ENCODE peak calls at places on chromosomes 3 and 15, in five cellular contexts. One of them, this sample, is unnamed.

GRCh38 chr15:90161946-90162345 is 39.2 kb upstream of the SEMA4B start:
- DNase-seq in ovary: no peak
- DNase-seq in GM20000: peak; percentile 44
- DNase-seq in AG10803: no peak
- DNase-seq in fibroblast of mammary gland: no peak
- DNase-seq in this sample: peak; percentile 50

GRCh38 chr3:138437281-138437680 is 2.9 kb downstream of the ESYT3 start:
- DNase-seq in ovary: no peak
- DNase-seq in AG10803: no peak
- DNase-seq in fibroblast of mammary gland: no peak
- DNase-seq in GM20000: no peak
- DNase-seq in this sample: no peak

GRCh38 chr3:41893977-41894376 is 67.9 kb downstream of the ULK4 start:
- DNase-seq in ovary: no peak
- DNase-seq in fibroblast of mammary gland: peak; percentile 66
- DNase-seq in AG10803: peak; percentile 67
- DNase-seq in GM20000: peak; percentile 13
- DNase-seq in this sample: no peak

GRCh38 chr3:174949523-174949922 is 90.4 kb downstream of the NAALADL2 start:
- DNase-seq in GM20000: no peak
- DNase-seq in AG10803: peak; percentile 94
- DNase-seq in fibroblast of mammary gland: peak; percentile 95
- DNase-seq in ovary: no peak
- DNase-seq in this sample: no peak

GRCh38 chr3:25137606-25138005 is 290.5 kb upstream of the RARB start:
- DNase-seq in ovary: no peak
- DNase-seq in fibroblast of mammary gland: no peak
- DNase-seq in GM20000: no peak
- DNase-seq in AG10803: no peak
- DNase-seq in this sample: no peak

GRCh38 chr3:9727041-9727595 is 4.4 kb upstream of the BRPF1 start:
- DNase-seq in fibroblast of mammary gland: no peak
- DNase-seq in AG10803: no peak
- DNase-seq in GM20000: no peak
- DNase-seq in ovary: no peak
- DNase-seq in this sample: peak; percentile 46

GRCh38 chr15:77032052-77032646 is 37.2 kb downstream of the PSTPIP1 start:
- DNase-seq in GM20000: no peak
- DNase-seq in AG10803: no peak
- DNase-seq in fibroblast of mammary gland: no peak
- DNase-seq in ovary: no peak
- DNase-seq in this sample: no peak

GRCh38 chr3:134817297-134817696 is 22.2 kb downstream of the EPHB1 start:
- DNase-seq in ovary: no peak
- DNase-seq in GM20000: no peak
- DNase-seq in AG10803: no peak
- DNase-seq in fibroblast of mammary gland: no peak
- DNase-seq in this sample: no peak

GRCh38 chr3:23387286-23387918 is 184.3 kb downstream of the UBE2E2 start:
- DNase-seq in AG10803: no peak
- DNase-seq in GM20000: no peak
- DNase-seq in ovary: no peak
- DNase-seq in fibroblast of mammary gland: no peak
- DNase-seq in this sample: no peak

GRCh38 chr15:70416851-70417250 is 319.1 kb upstream of the TLE3 start:
- DNase-seq in fibroblast of mammary gland: no peak
- DNase-seq in AG10803: no peak
- DNase-seq in GM20000: no peak
- DNase-seq in ovary: no peak
- DNase-seq in this sample: no peak

GRCh38 chr3:133854971-133855370 is 40.7 kb downstream of the RAB6B start:
- DNase-seq in ovary: no peak
- DNase-seq in AG10803: no peak
- DNase-seq in fibroblast of mammary gland: no peak
- DNase-seq in GM20000: no peak
- DNase-seq in this sample: no peak

GRCh38 chr15:31256385-31257265 is 70.0 kb upstream of the KLF13 start:
- DNase-seq in AG10803: no peak
- DNase-seq in GM20000: no peak
- DNase-seq in ovary: no peak
- DNase-seq in fibroblast of mammary gland: no peak
- DNase-seq in this sample: peak; percentile 52

GRCh38 chr15:31366169-31366734 is 39.6 kb downstream of the KLF13 start:
- DNase-seq in AG10803: peak; percentile 21
- DNase-seq in ovary: peak; percentile 36
- DNase-seq in fibroblast of mammary gland: peak; percentile 49
- DNase-seq in GM20000: no peak
- DNase-seq in this sample: no peak

GRCh38 chr15:77387355-77388105 is 32.4 kb downstream of the PEAK1 start:
- DNase-seq in AG10803: peak; percentile 18
- DNase-seq in ovary: no peak
- DNase-seq in GM20000: no peak
- DNase-seq in fibroblast of mammary gland: peak; percentile 21
- DNase-seq in this sample: no peak

GRCh38 chr15:25803036-25803435 is 60.1 kb downstream of the ATP10A start:
- DNase-seq in fibroblast of mammary gland: no peak
- DNase-seq in ovary: no peak
- DNase-seq in AG10803: no peak
- DNase-seq in GM20000: no peak
- DNase-seq in this sample: no peak

GRCh38 chr15:66615175-66615495 is 49.3 kb upstream of the LCTL start:
- DNase-seq in GM20000: no peak
- DNase-seq in ovary: no peak
- DNase-seq in fibroblast of mammary gland: no peak
- DNase-seq in AG10803: no peak
- DNase-seq in this sample: no peak

GRCh38 chr3:132641837-132642538 is 17.6 kb downstream of the ACAD11 start:
- DNase-seq in GM20000: peak; percentile 52
- DNase-seq in AG10803: peak; percentile 62
- DNase-seq in ovary: no peak
- DNase-seq in fibroblast of mammary gland: peak; percentile 72
- DNase-seq in this sample: no peak

GRCh38 chr3:155497930-155498647 is 204.6 kb upstream of the STRIT1 start:
- DNase-seq in fibroblast of mammary gland: peak; percentile 96
- DNase-seq in ovary: no peak
- DNase-seq in GM20000: no peak
- DNase-seq in AG10803: peak; percentile 93
- DNase-seq in this sample: no peak

GRCh38 chr15:98684441-98684840 is 36.1 kb downstream of the IGF1R start:
- DNase-seq in AG10803: peak; percentile 86
- DNase-seq in fibroblast of mammary gland: peak; percentile 86
- DNase-seq in GM20000: no peak
- DNase-seq in ovary: no peak
- DNase-seq in this sample: no peak

GRCh38 chr3:126356373-126357298 is 572 bp downstream of the KLF15 start:
- DNase-seq in AG10803: no peak
- DNase-seq in ovary: peak; percentile 61
- DNase-seq in GM20000: peak; percentile 59
- DNase-seq in fibroblast of mammary gland: peak; percentile 12
- DNase-seq in this sample: no peak

GRCh38 chr3:3664916-3665315 is 134.3 kb upstream of the LRRN1 start:
- DNase-seq in fibroblast of mammary gland: no peak
- DNase-seq in ovary: no peak
- DNase-seq in GM20000: no peak
- DNase-seq in AG10803: no peak
- DNase-seq in this sample: no peak

GRCh38 chr3:195544634-195545033 is 1.5 kb upstream of the PPP1R2 start:
- DNase-seq in ovary: no peak
- DNase-seq in AG10803: no peak
- DNase-seq in fibroblast of mammary gland: no peak
- DNase-seq in GM20000: no peak
- DNase-seq in this sample: no peak

GRCh38 chr3:172203522-172204258 is 164.3 kb downstream of the FNDC3B start:
- DNase-seq in fibroblast of mammary gland: peak; percentile 42
- DNase-seq in GM20000: no peak
- DNase-seq in AG10803: peak; percentile 29
- DNase-seq in ovary: no peak
- DNase-seq in this sample: no peak

GRCh38 chr15:34914316-34914715 is 55.2 kb downstream of the AQR start:
- DNase-seq in AG10803: no peak
- DNase-seq in GM20000: no peak
- DNase-seq in ovary: no peak
- DNase-seq in fibroblast of mammary gland: no peak
- DNase-seq in this sample: no peak

GRCh38 chr3:46097691-46098241 is 70.5 kb upstream of the XCR1 start:
- DNase-seq in fibroblast of mammary gland: peak; percentile 89
- DNase-seq in ovary: no peak
- DNase-seq in AG10803: peak; percentile 74
- DNase-seq in GM20000: peak; percentile 49
- DNase-seq in this sample: no peak

GRCh38 chr3:112376413-112376812 is 43.5 kb downstream of the CD200 start:
- DNase-seq in GM20000: no peak
- DNase-seq in AG10803: no peak
- DNase-seq in fibroblast of mammary gland: no peak
- DNase-seq in ovary: no peak
- DNase-seq in this sample: no peak

GRCh38 chr15:26670116-26670515 is 102.8 kb downstream of the GABRB3 start:
- DNase-seq in AG10803: no peak
- DNase-seq in GM20000: no peak
- DNase-seq in fibroblast of mammary gland: no peak
- DNase-seq in ovary: no peak
- DNase-seq in this sample: no peak

GRCh38 chr3:113035387-113035982 is 44.7 kb downstream of the GTPBP8 start:
- DNase-seq in ovary: no peak
- DNase-seq in fibroblast of mammary gland: peak; percentile 67
- DNase-seq in GM20000: peak; percentile 75
- DNase-seq in AG10803: peak; percentile 69
- DNase-seq in this sample: no peak

GRCh38 chr15:58951388-58952060 is 18.0 kb upstream of the SLTM start:
- DNase-seq in GM20000: no peak
- DNase-seq in AG10803: peak; percentile 79
- DNase-seq in ovary: no peak
- DNase-seq in fibroblast of mammary gland: peak; percentile 91
- DNase-seq in this sample: no peak

GRCh38 chr15:68609618-68610017 is 30.8 kb downstream of the CORO2B start:
- DNase-seq in AG10803: peak; percentile 42
- DNase-seq in ovary: peak; percentile 81
- DNase-seq in GM20000: no peak
- DNase-seq in fibroblast of mammary gland: peak; percentile 97
- DNase-seq in this sample: no peak